ENCODE peak calls at places on chromosome 17, in four cellular contexts. B, X, O and Q are unnamed samples.
A peak's percentile ranks its signal among the peaks of the same experiment; 100 is the strongest.

GRCh38 chr17:35666967-35667552 is 64.4 kb upstream of the RASL10B start:
- DNase-seq in X (peak; percentile 60), B (no peak), O (no peak), Q (no peak)

GRCh38 chr17:510223-510917 is 157.8 kb upstream of the RPH3AL start:
- DNase-seq in X (no peak), B (no peak), O (no peak), Q (no peak)

GRCh38 chr17:9020096-9020823 is 1.1 kb upstream of the NTN1 start:
- DNase-seq in X (no peak), O (no peak), B (no peak), Q (peak; percentile 69)

GRCh38 chr17:66317629-66318028 is 15.2 kb downstream of the PRKCA start:
- DNase-seq in B (no peak), X (no peak), O (no peak), Q (no peak)

GRCh38 chr17:64126918-64127317 is 3.0 kb downstream of the ERN1 start:
- DNase-seq in X (no peak), B (no peak), O (no peak), Q (no peak)

GRCh38 chr17:15963670-15964110 is 18.8 kb downstream of the ADORA2B start:
- DNase-seq in X (no peak), B (no peak), O (no peak), Q (no peak)

GRCh38 chr17:43825567-43825966 is 7.4 kb downstream of the MPP3 start:
- DNase-seq in B (no peak), X (no peak), O (no peak), Q (no peak)

GRCh38 chr17:8185580-8186445 is 4.2 kb downstream of the BORCS6 start:
- DNase-seq in X (peak; percentile 97), B (peak; percentile 32), O (peak; percentile 93), Q (peak; percentile 99)

GRCh38 chr17:82623707-82624106 is 24.5 kb downstream of the WDR45B start:
- DNase-seq in B (no peak), O (no peak), X (no peak), Q (no peak)

GRCh38 chr17:146546-146945 is 9.2 kb downstream of the SCGB1C2 start:
- DNase-seq in X (no peak), B (no peak), O (peak; percentile 3), Q (no peak)

GRCh38 chr17:41069031-41069430 is 3.4 kb upstream of the KRTAP2-4 start:
- DNase-seq in O (no peak), B (no peak), X (no peak), Q (no peak)

GRCh38 chr17:77489898-77490265 is 349.1 kb downstream of the SEC14L1 start:
- DNase-seq in X (peak; percentile 50), O (no peak), B (no peak), Q (peak; percentile 43)

GRCh38 chr17:19418312-19418992 is 7.4 kb downstream of the RNF112 start:
- DNase-seq in B (no peak), O (no peak), X (no peak), Q (peak; percentile 67)

GRCh38 chr17:17393976-17394375 is 82.8 kb upstream of the MED9 start:
- DNase-seq in X (no peak), B (no peak), O (no peak), Q (peak; percentile 43)

GRCh38 chr17:27266228-27266627 is 27.7 kb upstream of the WSB1 start:
- DNase-seq in O (no peak), X (no peak), B (no peak), Q (no peak)

GRCh38 chr17:31466096-31466495 is 74.6 kb downstream of the RAB11FIP4 start:
- DNase-seq in O (no peak), B (no peak), X (no peak), Q (no peak)

GRCh38 chr17:60327122-60327869 is 64.6 kb downstream of the USP32 start:
- DNase-seq in X (no peak), B (no peak), O (no peak), Q (peak; percentile 83)

GRCh38 chr17:50681260-50682200 is 26.2 kb downstream of the ANKRD40 start:
- DNase-seq in B (peak; percentile 55), O (peak; percentile 50), X (peak; percentile 71), Q (no peak)

GRCh38 chr17:51006601-51007000 is 114.1 kb downstream of the SPAG9 start:
- DNase-seq in X (no peak), O (no peak), B (no peak), Q (no peak)

GRCh38 chr17:78898075-78898836 is 4.7 kb downstream of the CEP295NL start:
- DNase-seq in B (no peak), O (no peak), X (no peak), Q (no peak)

GRCh38 chr17:17831208-17832039 is 5.4 kb downstream of the SREBF1 start:
- DNase-seq in X (no peak), O (no peak), B (no peak), Q (no peak)

GRCh38 chr17:79082311-79083190 is 7.9 kb downstream of the ENGASE start:
- DNase-seq in O (peak; percentile 81), X (peak; percentile 60), B (no peak), Q (peak; percentile 94)

GRCh38 chr17:78257810-78258322 is 26.4 kb downstream of the TMEM235 start:
- DNase-seq in B (no peak), X (no peak), O (no peak), Q (peak; percentile 79)

GRCh38 chr17:39921323-39921722 is 2.9 kb upstream of the GSDMB start:
- DNase-seq in X (no peak), B (no peak), O (no peak), Q (no peak)

GRCh38 chr17:14768923-14769322 is 468.0 kb downstream of the HS3ST3B1 start:
- DNase-seq in B (no peak), O (no peak), X (no peak), Q (no peak)

GRCh38 chr17:47315451-47316266 is 8.1 kb upstream of the EFCAB13 start:
- DNase-seq in O (peak; percentile 25), B (peak; percentile 92), X (peak; percentile 71), Q (peak; percentile 71)

GRCh38 chr17:47239663-47240374 is 13.8 kb upstream of the ITGB3 start:
- DNase-seq in O (no peak), X (peak; percentile 68), B (peak; percentile 83), Q (no peak)

GRCh38 chr17:1865252-1866037 is 35.6 kb downstream of the RPA1 start:
- DNase-seq in X (peak; percentile 75), B (no peak), O (peak; percentile 50), Q (peak; percentile 78)

GRCh38 chr17:70254735-70255460 is 85.6 kb downstream of the KCNJ2 start:
- DNase-seq in X (no peak), O (no peak), B (no peak), Q (no peak)

GRCh38 chr17:6070280-6070894 is at the start of gene WSCD1:
- DNase-seq in B (no peak), X (peak; percentile 53), O (peak; percentile 51), Q (peak; percentile 76)

GRCh38 chr17:47866941-47867340 is 16.0 kb upstream of the SP6 start:
- DNase-seq in X (no peak), O (no peak), B (no peak), Q (no peak)

GRCh38 chr17:39738568-39738901 is 797 bp downstream of the GRB7 start:
- DNase-seq in O (no peak), X (peak; percentile 68), B (no peak), Q (peak; percentile 91)

GRCh38 chr17:7548585-7549400 is at the start of gene TNFSF12:
- DNase-seq in X (peak; percentile 88), O (peak; percentile 44), B (no peak), Q (peak; percentile 85)

GRCh38 chr17:40345161-40346034 is 19.1 kb downstream of the GJD3 start:
- DNase-seq in B (no peak), O (peak; percentile 72), X (peak; percentile 92), Q (peak; percentile 97)

GRCh38 chr17:77473615-77474226 is 333.0 kb downstream of the SEC14L1 start:
- DNase-seq in B (no peak), O (no peak), X (no peak), Q (no peak)

GRCh38 chr17:72587773-72588511 is 467.1 kb downstream of the SOX9 start:
- DNase-seq in X (no peak), B (no peak), O (no peak), Q (peak; percentile 61)
- TF ChIP-seq CTCF in X (no peak), B (peak; percentile 36), O (no peak), Q (no peak)

DNA sequence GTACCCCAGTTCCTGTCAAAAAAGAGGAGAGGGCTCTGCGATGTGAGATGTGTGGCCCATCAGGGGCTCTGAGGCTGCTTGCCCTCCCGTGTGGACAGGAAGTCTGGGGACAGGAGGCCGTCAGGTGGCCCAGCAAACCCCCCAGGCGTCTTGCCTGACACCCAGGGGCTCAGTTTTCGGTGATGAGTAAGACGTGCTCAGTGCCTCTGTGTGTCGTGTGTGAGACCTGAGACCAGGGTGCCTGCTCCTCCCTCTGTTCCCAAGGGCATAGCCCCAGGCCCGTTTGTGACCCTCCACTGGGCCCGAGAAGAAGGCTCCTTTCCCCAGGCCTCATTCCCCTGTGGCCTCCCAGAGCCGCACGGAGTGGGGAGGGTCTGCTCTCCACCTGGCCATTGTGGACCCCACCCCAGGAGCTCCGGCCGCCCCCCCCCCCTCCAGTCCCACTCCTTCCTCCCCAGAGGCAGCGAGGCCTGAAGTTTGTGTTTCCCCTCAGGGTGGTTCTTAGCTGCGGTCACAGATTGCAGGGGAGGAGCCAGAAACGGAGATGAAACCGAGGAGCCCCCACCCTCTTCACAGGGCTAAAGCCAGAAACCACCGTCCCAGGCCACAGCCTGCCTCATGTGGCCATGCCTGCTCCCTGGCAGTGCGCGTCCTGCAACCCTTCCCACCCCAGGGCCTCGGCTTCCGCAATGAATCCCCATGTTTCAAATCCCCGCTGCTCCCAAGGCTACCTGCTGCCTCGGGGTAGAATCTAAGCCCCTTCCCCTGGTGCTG is 4.9 kb upstream of the ACTG1 start:
- DNase-seq in X (peak; percentile 85), B (no peak), O (no peak), Q (peak; percentile 86)
- TF ChIP-seq CTCF in X (no peak), B (no peak), O (no peak), Q (no peak)

GRCh38 chr17:57016764-57017116 is 38.8 kb downstream of the SCPEP1 start:
- DNase-seq in B (no peak), O (no peak), X (no peak), Q (peak; percentile 67)
- TF ChIP-seq CTCF in B (no peak), O (no peak), X (no peak), Q (no peak)

GRCh38 chr17:56804454-56804853 is 29.3 kb downstream of the C17orf67 start:
- DNase-seq in B (no peak), O (no peak), X (no peak), Q (no peak)
- TF ChIP-seq CTCF in B (no peak), O (no peak), X (no peak), Q (no peak)